ENCODE peak calls at places on chromosome 6, in six cellular contexts. W, P, I, T, N and E are unnamed samples.

GRCh38 chr6:36757206-36757605 is 59.6 kb downstream of the RAB44 start:
- DNase-seq in I (no peak), W (no peak), P (no peak), N (peak), T (no peak), E (peak)

GRCh38 chr6:156010-156409 is 136.3 kb upstream of the DUSP22 start:
- DNase-seq in T (no peak), I (peak), N (no peak), W (no peak), P (no peak), E (no peak)

GRCh38 chr6:28353981-28354676 is 4.4 kb downstream of the ZKSCAN3 start:
- DNase-seq in P (peak), T (no peak), W (no peak), N (no peak), I (peak), E (no peak)

GRCh38 chr6:167092672-167093339 is 30.1 kb upstream of the CCR6 start:
- DNase-seq in N (no peak), P (no peak), I (no peak), T (no peak), W (no peak), E (no peak)

GRCh38 chr6:73727114-73727513 is 31.1 kb downstream of the CD109 start:
- DNase-seq in I (no peak), T (no peak), N (no peak), P (no peak), W (no peak), E (no peak)

GRCh38 chr6:70954750-70955149 is 2.1 kb downstream of the B3GAT2 start:
- DNase-seq in N (no peak), I (no peak), P (no peak), W (peak), T (no peak), E (peak)

GRCh38 chr6:133426038-133426437 is 184.9 kb downstream of the EYA4 start:
- DNase-seq in N (no peak), I (no peak), T (no peak), W (no peak), P (no peak), E (no peak)

GRCh38 chr6:145096846-145097245 is 638.5 kb downstream of the EPM2A start:
- DNase-seq in W (no peak), I (no peak), P (no peak), N (no peak), T (no peak), E (no peak)

GRCh38 chr6:183668-184067 is 108.6 kb upstream of the DUSP22 start:
- DNase-seq in N (no peak), T (no peak), P (no peak), W (no peak), I (no peak), E (peak)

GRCh38 chr6:116402108-116402507 is 31.4 kb downstream of the DSE start:
- DNase-seq in I (peak), P (no peak), N (no peak), W (no peak), T (no peak), E (no peak)

GRCh38 chr6:166661329-166661728 is 34.3 kb upstream of the RPS6KA2 start:
- DNase-seq in W (no peak), I (no peak), P (no peak), T (no peak), N (no peak), E (no peak)

GRCh38 chr6:80872194-80872950 is 765.9 kb downstream of the BCKDHB start:
- DNase-seq in P (no peak), T (no peak), W (no peak), N (no peak), I (peak), E (no peak)

GRCh38 chr6:162964703-162965140 is 236.9 kb downstream of the PACRG start:
- DNase-seq in I (peak), T (no peak), W (no peak), N (no peak), P (peak), E (no peak)

GRCh38 chr6:36443498-36443844 is 671 bp downstream of the KCTD20 start:
- DNase-seq in I (no peak), P (no peak), N (peak), T (no peak), W (no peak), E (no peak)

GRCh38 chr6:121823437-121823851 is 388.0 kb downstream of the GJA1 start:
- DNase-seq in N (no peak), I (peak), T (no peak), P (no peak), W (peak), E (no peak)

GRCh38 chr6:137904822-137905617 is 38.0 kb downstream of the TNFAIP3 start:
- DNase-seq in I (no peak), N (no peak), P (no peak), W (no peak), T (no peak), E (no peak)

GRCh38 chr6:95819939-95820338 is 195.8 kb upstream of the FUT9 start:
- DNase-seq in T (no peak), N (no peak), P (no peak), W (peak), I (no peak), E (no peak)
- TF ChIP-seq CTCF in T (no peak), N (no peak), P (no peak), W (peak), I (no peak), E (peak)

GRCh38 chr6:57324538-57324937 is 7.1 kb downstream of the PRIM2 start:
- DNase-seq in W (peak), N (peak), T (no peak), I (peak), P (no peak), E (no peak)
- TF ChIP-seq CTCF in W (no peak), N (peak), T (peak), I (peak), P (no peak), E (peak)

GRCh38 chr6:5995705-5996686 is 10.7 kb downstream of the NRN1 start:
- DNase-seq in N (no peak), T (peak), W (peak), P (peak), I (peak), E (no peak)
- TF ChIP-seq CTCF in N (no peak), T (peak), W (peak), P (no peak), I (peak), E (no peak)

DNA sequence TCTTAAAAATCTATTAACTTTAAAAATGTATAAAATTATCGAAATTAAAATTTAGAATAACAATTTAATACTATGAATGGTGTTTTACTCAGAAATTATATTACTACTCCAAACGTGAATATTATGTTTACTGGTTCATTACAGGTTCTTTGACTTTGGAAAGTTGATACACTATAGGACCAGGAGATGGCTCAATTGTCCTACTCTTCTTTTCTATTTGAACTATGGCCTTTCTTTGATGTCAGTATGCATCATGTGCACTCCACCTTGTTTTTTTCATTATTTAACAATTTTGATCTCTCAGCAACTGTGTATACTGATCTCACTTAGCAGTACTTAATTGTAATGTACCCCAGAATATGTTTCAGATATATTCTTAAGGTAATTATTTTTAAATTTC is 391.5 kb upstream of the MANEA start:
- DNase-seq in T (no peak), N (no peak), P (no peak), W (no peak), I (no peak), E (no peak)
- TF ChIP-seq CTCF in T (no peak), N (no peak), P (no peak), W (no peak), I (no peak), E (no peak)

DNA sequence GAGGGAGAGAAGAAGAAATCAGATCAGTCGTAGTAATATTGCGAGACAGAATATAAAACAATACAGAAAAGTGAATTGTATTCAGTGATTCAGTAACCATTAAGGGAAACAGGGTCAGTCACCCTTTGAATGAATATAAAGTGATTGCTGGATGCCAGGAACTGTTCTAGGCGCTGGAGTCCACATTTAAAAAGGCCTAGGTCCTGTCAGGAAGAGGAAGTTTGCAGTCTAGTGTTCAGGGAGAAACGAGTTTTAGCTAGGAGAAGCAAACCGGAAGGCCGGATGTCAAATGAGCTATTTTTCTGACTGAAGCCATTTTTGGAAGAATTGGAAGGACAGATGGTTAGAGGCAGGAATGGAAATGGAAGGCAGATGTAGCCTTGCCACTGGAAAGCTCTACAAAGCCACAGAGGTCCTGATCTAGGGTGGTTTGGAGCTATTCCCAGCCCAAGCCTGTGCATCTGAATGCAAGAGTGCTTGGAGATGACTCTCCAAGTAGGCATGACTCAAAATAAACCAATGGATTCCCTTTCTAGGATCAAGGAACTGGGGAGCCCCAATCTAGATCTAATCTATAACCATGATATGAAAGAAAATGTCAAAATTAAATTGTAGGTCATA is 36.9 kb upstream of the CDKAL1 start:
- DNase-seq in W (no peak), T (no peak), I (peak), N (no peak), P (no peak), E (no peak)
- TF ChIP-seq CTCF in W (no peak), T (no peak), I (no peak), N (no peak), P (no peak), E (no peak)

GRCh38 chr6:55290736-55291135 is 36.5 kb upstream of the GFRAL start:
- DNase-seq in T (no peak), W (no peak), P (no peak), N (no peak), I (no peak), E (no peak)

DNA sequence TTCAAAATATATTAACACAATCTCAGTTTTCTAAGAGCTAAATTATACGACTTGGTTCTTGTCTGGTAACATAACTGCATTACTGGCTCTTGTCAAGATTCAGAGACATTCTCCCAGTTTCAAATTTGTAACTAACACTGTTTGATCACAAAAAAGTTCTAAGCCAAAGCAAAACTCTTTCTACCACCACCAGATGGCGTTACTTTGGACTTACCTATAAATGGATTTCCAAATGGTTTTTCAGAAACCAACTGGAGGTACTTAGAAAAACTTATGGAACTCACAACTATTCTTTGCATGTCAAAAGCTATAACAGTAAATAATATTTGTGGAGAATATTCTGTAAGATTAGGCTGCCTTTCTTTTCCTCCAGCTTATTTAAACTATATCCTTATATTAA is 34.2 kb upstream of the GFRAL start:
- DNase-seq in T (no peak), I (peak), W (peak), N (peak), P (no peak), E (peak)
- TF ChIP-seq CTCF in T (peak), I (peak), W (peak), N (peak), P (no peak), E (peak)

GRCh38 chr6:107957909-107958688 is at the start of gene SEC63:
- DNase-seq in P (peak), T (peak), I (peak), W (peak), N (peak), E (peak)
- TF ChIP-seq CTCF in P (no peak), T (no peak), I (no peak), W (no peak), N (no peak), E (no peak)

GRCh38 chr6:136548582-136549330 is 1.5 kb downstream of the MAP7 start:
- DNase-seq in W (no peak), N (no peak), P (no peak), I (no peak), T (no peak), E (no peak)

GRCh38 chr6:136549359-136550044 is 720 bp downstream of the MAP7 start:
- DNase-seq in W (peak), I (no peak), P (no peak), T (peak), N (no peak), E (no peak)

GRCh38 chr6:136546321-136546720 is 3.9 kb downstream of the MAP7 start:
- DNase-seq in T (no peak), W (no peak), I (no peak), P (no peak), N (no peak), E (no peak)

GRCh38 chr6:136547871-136548270 is 2.4 kb downstream of the MAP7 start:
- DNase-seq in T (no peak), P (no peak), I (no peak), N (no peak), W (no peak), E (no peak)

GRCh38 chr6:136547336-136547735 is 2.9 kb downstream of the MAP7 start:
- DNase-seq in W (peak), I (peak), P (no peak), N (peak), T (no peak), E (no peak)
- TF ChIP-seq CTCF in W (peak), I (peak), P (peak), N (peak), T (peak), E (peak)